ENCODE peak calls at places on chromosomes 11 and 22, in eight cellular contexts. C is PC-9; J is heart left ventricle; B is lower lobe of right lung; F is HCT116; U is left lung; D is CD8-positive, alpha-beta T cell; P is lung. Q is an unnamed sample. For H3K4me1, the result is how much of the 10 kb centered on the place peaks cover.

GRCh38 chr11:95282337-95282751 is 51.3 kb upstream of the SESN3 start:
- DNase-seq in C (no peak), J (no peak), B (no peak), F (no peak), U (no peak), D (no peak), P (no peak), Q (no peak)

GRCh38 chr11:112345708-112346107 is 85.0 kb upstream of the PLET1 start:
- DNase-seq in C (peak), J (no peak), B (no peak), F (no peak), U (no peak), D (no peak), P (no peak), Q (no peak)

GRCh38 chr11:119709638-119710346 is 19.2 kb downstream of the NECTIN1 start:
- DNase-seq in C (no peak), J (peak), B (no peak), F (no peak), U (no peak), D (no peak), P (no peak), Q (no peak)

GRCh38 chr11:113647108-113647507 is 59.0 kb downstream of the TMPRSS5 start:
- DNase-seq in C (no peak), J (no peak), B (no peak), F (no peak), U (no peak), D (no peak), P (no peak), Q (no peak)

GRCh38 chr22:46734830-46735453 is 3.1 kb downstream of the CERK start:
- DNase-seq in C (no peak), J (no peak), B (peak), F (no peak), U (peak), D (peak), P (peak), Q (no peak)

GRCh38 chr22:42070517-42071422 is at the start of gene NAGA:
- DNase-seq in C (peak), J (peak), B (peak), F (peak), U (peak), D (peak), P (peak), Q (peak)

GRCh38 chr11:19606856-19607655 is 105.6 kb upstream of the NAV2 start:
- DNase-seq in C (no peak), J (no peak), B (no peak), F (no peak), U (no peak), D (no peak), P (no peak), Q (no peak)

GRCh38 chr11:31656051-31656450 is 146.5 kb downstream of the ELP4 start:
- DNase-seq in C (no peak), J (no peak), B (no peak), F (no peak), U (no peak), D (no peak), P (no peak), Q (peak)

GRCh38 chr11:129791515-129791914 is 24.1 kb upstream of the TMEM45B start:
- DNase-seq in C (no peak), J (no peak), B (no peak), F (no peak), U (no peak), D (no peak), P (no peak), Q (no peak)

GRCh38 chr22:28742562-28742962 is 723 bp downstream of the HSCB start:
- DNase-seq in C (no peak), J (no peak), B (no peak), F (no peak), U (no peak), D (no peak), P (no peak), Q (no peak)

GRCh38 chr11:60396790-60397189 is 531 bp downstream of the MS4A14 start:
- DNase-seq in C (no peak), J (no peak), B (no peak), F (no peak), U (no peak), D (no peak), P (no peak), Q (no peak)

GRCh38 chr11:10225553-10225952 is 68.5 kb downstream of the SBF2 start:
- DNase-seq in C (no peak), J (no peak), B (no peak), F (no peak), U (no peak), D (no peak), P (no peak), Q (no peak)

GRCh38 chr11:121596195-121597145 is 143.7 kb upstream of the SORL1-AS1 start:
- DNase-seq in C (no peak), J (no peak), B (no peak), F (no peak), U (no peak), D (no peak), P (no peak), Q (peak)

GRCh38 chr11:94007906-94008305 is 13.2 kb upstream of the HEPHL1 start:
- DNase-seq in C (no peak), J (no peak), B (no peak), F (no peak), U (no peak), D (no peak), P (no peak), Q (peak)

GRCh38 chr11:29029452-29029851 is 921.3 kb downstream of the METTL15 start:
- DNase-seq in C (no peak), J (no peak), B (no peak), F (no peak), U (no peak), D (no peak), P (no peak), Q (no peak)

GRCh38 chr11:128630367-128631230 is 43.2 kb upstream of the ETS1 start:
- DNase-seq in C (peak), J (peak), B (peak), F (peak), U (peak), D (peak), P (peak), Q (peak)

GRCh38 chr11:60978546-60979380 is 7.3 kb downstream of the CD6 start:
- DNase-seq in C (no peak), J (no peak), B (no peak), F (no peak), U (no peak), D (no peak), P (no peak), Q (peak)

GRCh38 chr11:76266269-76266668 is 60.0 kb upstream of the WNT11 start:
- DNase-seq in C (peak), J (no peak), B (no peak), F (peak), U (peak), D (no peak), P (no peak), Q (peak)

GRCh38 chr11:63569570-63569969 is 6.4 kb upstream of the PLAAT2 start:
- DNase-seq in C (no peak), J (no peak), B (no peak), F (no peak), U (no peak), D (no peak), P (no peak), Q (no peak)
- H3K4me1 ChIP-seq in C (under half), J (under half), B (under half), F (under half), U (under half), D (under half), P (under half), Q (under half)

GRCh38 chr11:67391304-67392181 is at the start of gene RAD9A:
- DNase-seq in C (peak), J (peak), B (peak), F (peak), U (peak), D (peak), P (peak), Q (peak)
- TF ChIP-seq CTCF in C (no peak), J (no peak), B (no peak), F (no peak), U (no peak), D (no peak), P (no peak), Q (no peak)

DNA sequence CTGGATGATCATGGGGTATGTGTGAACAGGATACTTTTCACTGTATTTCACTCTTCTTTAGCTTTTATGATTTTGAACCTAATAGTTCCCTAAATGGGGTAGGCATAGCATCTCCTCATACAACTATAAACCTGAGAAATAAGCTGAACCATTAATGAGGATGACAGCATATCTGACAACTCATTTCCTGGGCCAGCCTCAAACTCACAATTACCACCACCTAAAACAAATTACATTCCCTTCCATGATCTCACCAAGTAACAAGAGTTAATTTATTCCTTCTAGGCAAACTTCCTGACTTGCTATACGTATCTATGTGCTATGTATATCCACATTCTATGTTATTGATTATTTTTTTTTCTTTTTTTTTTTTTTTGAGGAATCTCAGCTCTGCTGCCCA is 23.0 kb downstream of the SIK3 start:
- DNase-seq in C (no peak), J (no peak), B (no peak), F (no peak), U (no peak), D (no peak), P (no peak), Q (peak)
- H3K4me1 ChIP-seq in C (half or more), J (half or more), B (half or more), F (under half), U (under half), D (under half), P (under half), Q (under half)

GRCh38 chr11:8689726-8690255 is 7.2 kb downstream of the RPL27A start:
- DNase-seq in C (no peak), J (no peak), B (no peak), F (no peak), U (no peak), D (no peak), P (no peak), Q (no peak)
- TF ChIP-seq CTCF in C (no peak), J (no peak), B (no peak), F (no peak), U (no peak), D (no peak), P (no peak), Q (no peak)

GRCh38 chr11:67376421-67376820 is 3.0 kb upstream of the CLCF1 start:
- DNase-seq in C (no peak), J (no peak), B (no peak), F (no peak), U (no peak), D (no peak), P (no peak), Q (no peak)

GRCh38 chr11:67376022-67376386 is 2.6 kb upstream of the CLCF1 start:
- DNase-seq in C (no peak), J (no peak), B (no peak), F (no peak), U (no peak), D (no peak), P (no peak), Q (no peak)

GRCh38 chr11:67375320-67376021 is 2.1 kb upstream of the CLCF1 start:
- DNase-seq in C (no peak), J (no peak), B (no peak), F (no peak), U (no peak), D (no peak), P (no peak), Q (no peak)

GRCh38 chr11:67378544-67378943 is 5.1 kb upstream of the CLCF1 start:
- DNase-seq in C (no peak), J (no peak), B (no peak), F (no peak), U (no peak), D (no peak), P (no peak), Q (no peak)

DNA sequence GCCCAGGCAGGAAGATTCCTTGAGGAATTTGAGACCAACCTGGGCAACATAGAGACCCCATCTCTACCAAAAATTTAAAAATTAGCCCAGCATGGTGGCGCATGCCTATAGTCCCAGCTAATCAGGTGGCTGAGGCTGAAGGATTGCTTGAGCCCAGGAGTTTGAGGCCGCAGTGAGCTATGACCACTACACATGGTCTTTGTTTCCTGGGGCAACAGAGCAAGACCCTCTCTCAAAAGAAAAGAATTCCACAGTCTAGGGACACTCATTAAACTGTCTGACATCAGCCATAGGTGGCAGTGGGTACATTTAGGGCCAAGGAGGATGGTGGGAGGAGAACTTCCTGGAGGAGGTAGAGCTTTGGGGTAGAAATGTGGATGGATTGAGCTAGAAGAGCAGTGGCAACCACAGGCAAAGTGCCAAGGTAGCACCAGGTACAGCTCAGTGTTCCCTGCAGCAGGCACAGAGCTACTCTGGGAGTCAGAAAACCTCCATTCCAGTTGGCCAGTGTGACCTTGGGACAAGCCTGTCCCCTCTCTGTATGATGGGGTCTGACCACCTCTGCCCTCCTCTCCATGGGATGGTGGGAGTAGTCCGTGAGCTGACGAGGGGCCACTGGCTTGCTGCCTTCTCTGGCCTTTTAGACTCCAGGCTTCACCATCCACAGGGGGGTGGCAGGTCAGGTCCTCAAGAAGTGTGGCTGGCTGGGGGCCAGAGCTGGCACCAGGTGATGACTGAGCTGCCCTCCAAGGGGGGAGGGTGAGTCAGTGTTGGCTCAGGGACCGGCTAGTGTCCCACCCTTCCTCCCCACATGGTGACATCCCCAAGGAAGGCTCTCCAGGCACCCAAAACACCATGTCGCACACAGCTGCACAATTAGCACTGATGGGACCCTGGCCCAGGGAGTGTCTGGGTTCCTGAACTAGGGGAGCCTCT is 3.7 kb upstream of the CLCF1 start:
- DNase-seq in C (peak), J (no peak), B (no peak), F (no peak), U (no peak), D (no peak), P (no peak), Q (no peak)
- H3K4me1 ChIP-seq in C (half or more), J (under half), B (under half), F (half or more), U (under half), D (under half), P (under half), Q (under half)

GRCh38 chr11:132123449-132123848 is 753.0 kb downstream of the NTM start:
- DNase-seq in C (no peak), J (no peak), B (no peak), F (no peak), U (no peak), D (no peak), P (no peak), Q (no peak)

GRCh38 chr11:132123854-132124835 is 753.7 kb downstream of the NTM start:
- DNase-seq in C (no peak), J (no peak), B (no peak), F (no peak), U (no peak), D (no peak), P (no peak), Q (no peak)

GRCh38 chr11:132125855-132126841 is 755.7 kb downstream of the NTM start:
- DNase-seq in C (no peak), J (peak), B (no peak), F (no peak), U (no peak), D (no peak), P (no peak), Q (peak)

GRCh38 chr11:132131051-132131450 is 760.6 kb downstream of the NTM start:
- DNase-seq in C (no peak), J (no peak), B (no peak), F (no peak), U (no peak), D (no peak), P (no peak), Q (no peak)

DNA sequence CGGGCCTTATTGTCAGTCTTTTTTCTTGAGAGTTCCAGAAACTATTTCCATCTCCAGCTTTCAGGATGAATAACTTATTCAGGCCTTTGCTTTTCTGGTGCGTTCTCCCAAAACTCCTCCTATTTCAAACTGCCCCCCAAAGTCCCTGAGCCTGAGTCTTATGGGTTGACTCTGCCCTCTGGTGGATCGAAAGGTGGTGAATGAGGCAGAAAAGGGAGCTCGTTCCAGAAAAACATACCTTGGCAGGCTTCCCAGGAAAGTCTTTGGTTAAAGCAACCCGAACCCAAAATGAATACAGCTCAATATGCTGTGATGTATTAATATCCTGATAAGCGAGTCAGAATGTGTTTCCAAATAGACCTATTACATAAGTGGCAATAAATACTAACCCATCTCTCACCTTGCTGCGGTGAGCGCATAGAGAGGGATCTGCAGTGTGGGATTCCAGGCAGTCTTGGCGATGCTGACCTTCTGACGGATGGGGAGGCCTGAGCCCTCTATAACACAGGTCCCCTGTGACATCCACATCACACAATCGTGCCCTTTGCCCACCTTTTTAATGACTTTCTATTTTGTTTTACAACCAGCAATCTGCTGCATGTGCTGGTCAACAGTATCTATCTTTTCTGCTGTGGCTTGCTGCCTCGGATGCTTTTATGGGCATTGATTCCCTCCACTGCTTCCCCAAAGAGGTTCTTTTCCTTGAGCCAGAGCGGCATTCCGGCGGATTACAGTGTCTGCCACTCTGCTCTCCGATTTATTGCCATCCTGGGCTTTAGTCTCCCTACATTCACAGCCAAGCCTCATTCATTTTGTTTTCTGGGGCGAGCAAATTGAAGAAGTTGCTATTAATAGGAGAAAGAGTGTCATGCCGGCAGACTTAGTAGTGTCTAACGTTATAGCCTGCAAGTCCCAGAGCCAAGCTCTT is 756.8 kb downstream of the NTM start:
- DNase-seq in C (no peak), J (peak), B (no peak), F (no peak), U (no peak), D (no peak), P (peak), Q (no peak)
- TF ChIP-seq CTCF in C (peak), J (peak), B (peak), F (no peak), U (no peak), D (peak), P (no peak), Q (peak)

GRCh38 chr11:1482581-1483444 is 3.8 kb downstream of the MOB2 start:
- DNase-seq in C (no peak), J (no peak), B (peak), F (no peak), U (peak), D (no peak), P (peak), Q (no peak)
- H3K4me1 ChIP-seq in C (under half), J (half or more), B (half or more), F (under half), U (under half), D (under half), P (half or more), Q (under half)